ENCODE peak calls at places on chromosomes 16 and 17, in four cellular contexts. F, N, O and Z are unnamed samples.

GRCh38 chr17:18115517-18115916 is 7.0 kb downstream of the MYO15A start:
- DNase-seq in F (no peak), N (no peak), O (no peak), Z (no peak)

GRCh38 chr16:88747588-88748301 is 37.3 kb downstream of the PIEZO1 start:
- DNase-seq in F (peak), N (peak), O (peak), Z (no peak)

GRCh38 chr16:54734156-54734555 is 196.5 kb upstream of the IRX5 start:
- DNase-seq in F (no peak), N (no peak), O (no peak), Z (no peak)

GRCh38 chr17:43958953-43959352 is 5.2 kb upstream of the PYY start:
- DNase-seq in F (peak), N (no peak), O (peak), Z (no peak)

GRCh38 chr16:69286941-69287713 is 24.0 kb upstream of the VPS4A start:
- DNase-seq in F (no peak), N (peak), O (peak), Z (peak)

GRCh38 chr16:86653289-86654006 is 75.1 kb downstream of the FOXL1 start:
- DNase-seq in F (no peak), N (no peak), O (no peak), Z (no peak)

GRCh38 chr16:15887283-15887682 is 1.1 kb downstream of the CEP20 start:
- DNase-seq in F (no peak), N (no peak), O (no peak), Z (no peak)

GRCh38 chr17:70947636-70948565 is 778.6 kb downstream of the KCNJ2 start:
- DNase-seq in F (no peak), N (no peak), O (no peak), Z (no peak)

GRCh38 chr17:47262586-47262985 is 9.0 kb downstream of the ITGB3 start:
- DNase-seq in F (no peak), N (no peak), O (no peak), Z (no peak)

GRCh38 chr17:83056583-83057396 is 22.6 kb upstream of the METRNL start:
- DNase-seq in F (no peak), N (no peak), O (peak), Z (no peak)